ENCODE peak calls at places on chromosomes 5 and 9, in six cellular contexts. H, L, A, Z, B and J are unnamed samples.
A peak's percentile ranks its signal among the peaks of the same experiment; 100 is the strongest.

GRCh38 chr9:96553070-96553469 is 66.6 kb downstream of the CDC14B start:
- DNase-seq in H (peak; percentile 88), L (no peak), A (no peak), Z (no peak), B (no peak), J (no peak)

GRCh38 chr5:56346044-56346710 is 113.0 kb upstream of the ANKRD55 start:
- DNase-seq in H (no peak), L (no peak), A (no peak), Z (peak; percentile 49), B (no peak), J (no peak)

GRCh38 chr5:113177225-113177624 is 200.6 kb downstream of the DCP2 start:
- DNase-seq in H (no peak), L (no peak), A (no peak), Z (no peak), B (no peak), J (no peak)

GRCh38 chr5:168481330-168481788 is 4.9 kb upstream of the RARS1 start:
- DNase-seq in H (no peak), L (no peak), A (no peak), Z (peak; percentile 43), B (no peak), J (no peak)

GRCh38 chr9:115469826-115470225 is 351.9 kb upstream of the TNC start:
- DNase-seq in H (no peak), L (no peak), A (no peak), Z (no peak), B (no peak), J (no peak)

GRCh38 chr5:153157156-153157555 is 333.3 kb upstream of the GRIA1 start:
- DNase-seq in H (no peak), L (no peak), A (no peak), Z (no peak), B (no peak), J (no peak)

GRCh38 chr9:38226491-38226951 is 157.5 kb upstream of the SHB start:
- DNase-seq in H (peak; percentile 4), L (no peak), A (no peak), Z (peak; percentile 70), B (no peak), J (no peak)

GRCh38 chr9:18451409-18451808 is 22.5 kb upstream of the ADAMTSL1 start:
- DNase-seq in H (peak; percentile 26), L (no peak), A (no peak), Z (no peak), B (no peak), J (no peak)

GRCh38 chr9:77887660-77888059 is 144.0 kb downstream of the GNAQ start:
- DNase-seq in H (no peak), L (no peak), A (no peak), Z (peak; percentile 44), B (no peak), J (no peak)

GRCh38 chr9:133846483-133847090 is 108.4 kb upstream of the SARDH start:
- DNase-seq in H (no peak), L (no peak), A (no peak), Z (no peak), B (no peak), J (peak; percentile 67)

GRCh38 chr9:133506653-133507038 is 18.1 kb downstream of the MYMK start:
- DNase-seq in H (peak; percentile 89), L (no peak), A (peak; percentile 80), Z (peak; percentile 89), B (no peak), J (no peak)

GRCh38 chr9:3342159-3342777 is 183.5 kb downstream of the RFX3 start:
- DNase-seq in H (peak; percentile 89), L (no peak), A (no peak), Z (no peak), B (no peak), J (no peak)

GRCh38 chr9:5449521-5450359 is 602 bp upstream of the CD274 start:
- DNase-seq in H (no peak), L (no peak), A (no peak), Z (no peak), B (no peak), J (no peak)

GRCh38 chr9:134551657-134552348 is 89.8 kb upstream of the COL5A1 start:
- DNase-seq in H (peak; percentile 82), L (no peak), A (no peak), Z (peak; percentile 52), B (peak; percentile 46), J (no peak)

GRCh38 chr5:158020555-158021418 is 161.8 kb upstream of the CLINT1 start:
- DNase-seq in H (no peak), L (no peak), A (no peak), Z (no peak), B (no peak), J (no peak)

GRCh38 chr9:135116371-135116770 is 28.9 kb downstream of the OLFM1 start:
- DNase-seq in H (no peak), L (no peak), A (no peak), Z (no peak), B (no peak), J (no peak)

GRCh38 chr9:129394011-129394919 is 216.2 kb upstream of the IER5L start:
- DNase-seq in H (no peak), L (no peak), A (peak; percentile 31), Z (no peak), B (no peak), J (peak; percentile 45)

GRCh38 chr5:135353952-135354721 is 44.9 kb downstream of the MACROH2A1 start:
- DNase-seq in H (peak; percentile 96), L (no peak), A (no peak), Z (no peak), B (no peak), J (no peak)

GRCh38 chr5:83785176-83785668 is 64.6 kb upstream of the HAPLN1 start:
- DNase-seq in H (no peak), L (no peak), A (no peak), Z (no peak), B (no peak), J (no peak)

GRCh38 chr9:100322954-100323536 is 29.7 kb downstream of the TEX10 start:
- DNase-seq in H (peak; percentile 51), L (no peak), A (peak; percentile 32), Z (no peak), B (peak; percentile 18), J (no peak)

GRCh38 chr5:11524188-11524587 is 380.1 kb downstream of the CTNND2 start:
- DNase-seq in H (no peak), L (no peak), A (no peak), Z (no peak), B (no peak), J (no peak)

GRCh38 chr5:127585661-127586060 is 63.2 kb upstream of the CTXN3 start:
- DNase-seq in H (no peak), L (no peak), A (no peak), Z (no peak), B (no peak), J (no peak)

GRCh38 chr5:127587246-127587917 is 61.5 kb upstream of the CTXN3 start:
- DNase-seq in H (no peak), L (no peak), A (no peak), Z (no peak), B (no peak), J (no peak)

GRCh38 chr5:127586371-127586770 is 62.5 kb upstream of the CTXN3 start:
- DNase-seq in H (no peak), L (no peak), A (no peak), Z (no peak), B (no peak), J (no peak)

GRCh38 chr5:127588368-127588767 is 60.5 kb upstream of the CTXN3 start:
- DNase-seq in H (no peak), L (no peak), A (no peak), Z (no peak), B (no peak), J (no peak)

DNA sequence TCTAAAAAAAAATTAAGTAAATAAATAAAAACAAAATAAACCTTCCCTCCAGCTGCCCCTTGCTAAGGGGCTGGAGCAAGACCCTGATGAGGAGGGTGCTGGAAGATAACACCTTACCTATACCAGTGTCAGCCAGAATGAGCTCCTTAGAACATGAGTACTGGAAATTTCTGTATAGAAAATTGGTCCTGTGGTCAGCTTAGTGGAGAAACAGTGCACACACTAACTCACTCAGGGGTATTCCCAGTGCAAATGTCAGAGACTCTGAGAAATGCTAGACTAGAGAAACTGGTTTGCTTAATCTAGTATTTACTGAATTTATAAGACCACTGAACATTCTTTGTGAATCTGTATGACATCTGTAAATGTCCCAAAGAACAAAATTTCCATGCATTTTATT is 62.1 kb upstream of the CTXN3 start:
- DNase-seq in H (no peak), L (no peak), A (no peak), Z (no peak), B (no peak), J (no peak)
- H3K27ac ChIP-seq in H (no peak overlapping the region), L (no peak overlapping the region), A (no peak overlapping the region), Z (no peak overlapping the region), B (no peak overlapping the region), J (no peak overlapping the region)

DNA sequence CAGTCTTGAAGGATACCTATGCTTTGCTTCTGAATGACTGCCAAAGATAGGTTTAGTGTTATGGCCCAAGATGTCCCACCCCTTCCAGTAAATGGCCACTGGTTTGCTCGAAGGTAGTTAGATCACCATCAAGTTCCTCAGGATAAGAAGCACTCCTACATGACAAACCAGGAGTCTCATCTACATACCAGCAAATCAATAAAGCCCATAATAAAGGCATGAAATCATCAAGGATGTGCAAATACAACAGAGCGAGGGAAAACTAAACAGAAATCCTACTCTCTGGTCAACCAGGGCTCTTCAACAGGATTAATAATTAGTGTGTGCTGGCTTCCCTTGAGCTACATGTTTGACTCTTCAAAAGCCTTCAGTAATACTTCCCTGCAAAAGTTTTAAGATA is 141.0 kb downstream of the LHFPL2 start:
- DNase-seq in H (no peak), L (no peak), A (no peak), Z (no peak), B (no peak), J (no peak)
- H3K4me3 ChIP-seq in H (no peak overlapping the region), L (no peak overlapping the region), A (no peak overlapping the region), Z (no peak overlapping the region), B (no peak overlapping the region), J (peak overlapping the region; percentile 46)

DNA sequence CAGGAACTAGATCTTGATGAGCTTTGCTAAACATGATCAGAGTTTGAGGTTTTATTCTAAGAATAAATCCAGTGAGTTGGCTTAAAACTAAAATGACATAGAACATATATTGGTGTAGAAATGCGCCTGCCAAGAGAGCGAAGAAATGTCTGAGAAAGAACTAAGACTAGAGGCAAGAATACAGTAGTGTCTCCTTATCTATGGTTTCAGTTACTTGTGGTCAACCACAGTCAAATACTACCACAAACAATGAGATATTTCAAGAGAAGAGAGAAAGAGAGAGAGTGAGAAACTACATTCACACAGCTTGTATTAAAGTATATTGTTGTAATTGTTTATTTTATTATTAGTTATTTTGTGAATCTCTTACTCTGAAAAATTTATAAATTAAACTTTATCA is 254.4 kb upstream of the CDH10 start:
- DNase-seq in H (no peak), L (no peak), A (no peak), Z (no peak), B (no peak), J (no peak)
- H3K27ac ChIP-seq in H (no peak overlapping the region), L (no peak overlapping the region), A (no peak overlapping the region), Z (no peak overlapping the region), B (no peak overlapping the region), J (no peak overlapping the region)

GRCh38 chr9:104912606-104913005 is 15.3 kb downstream of the ABCA1 start:
- DNase-seq in H (no peak), L (no peak), A (no peak), Z (no peak), B (no peak), J (no peak)

GRCh38 chr9:104907278-104907951 is 20.5 kb downstream of the ABCA1 start:
- DNase-seq in H (peak; percentile 88), L (no peak), A (no peak), Z (no peak), B (no peak), J (no peak)

GRCh38 chr9:104914458-104914857 is 13.5 kb downstream of the ABCA1 start:
- DNase-seq in H (no peak), L (no peak), A (no peak), Z (no peak), B (no peak), J (no peak)

GRCh38 chr9:104915049-104915448 is 12.9 kb downstream of the ABCA1 start:
- DNase-seq in H (no peak), L (no peak), A (no peak), Z (no peak), B (no peak), J (no peak)

GRCh38 chr9:104911029-104911607 is 16.8 kb downstream of the ABCA1 start:
- DNase-seq in H (peak; percentile 71), L (no peak), A (no peak), Z (no peak), B (no peak), J (no peak)
- H3K4me3 ChIP-seq in H (no peak overlapping the region), L (no peak overlapping the region), A (no peak overlapping the region), Z (no peak overlapping the region), B (no peak overlapping the region), J (no peak overlapping the region)